ENCODE peak calls at places on chromosomes 2 and 18, in seven cellular contexts. Q is Karpas-422; T is transverse colon; W is CD8-positive, alpha-beta T cell; K is AML-193; M is NCI-H1930; X is AG08396. S is an unnamed sample.

GRCh38 chr2:10284108-10284870 is 18.4 kb upstream of the HPCAL1 start:
- DNase-seq in M (no peak), W (no peak), T (no peak), X (no peak), Q (no peak), K (no peak), S (no peak)

GRCh38 chr2:88885679-88886402 is 194.4 kb downstream of the RPIA start:
- DNase-seq in Q (no peak), K (no peak), W (no peak), X (no peak), M (no peak), T (no peak), S (no peak)

GRCh38 chr2:54666131-54666637 is 57.3 kb upstream of the EML6 start:
- DNase-seq in W (no peak), K (no peak), M (no peak), Q (no peak), X (peak; percentile 51), T (no peak), S (peak; percentile 84)

GRCh38 chr2:227164745-227165350 is 424 bp downstream of the COL4A3 start:
- DNase-seq in X (no peak), T (peak; percentile 53), K (no peak), Q (peak; percentile 59), M (peak; percentile 53), W (no peak), S (no peak)

GRCh38 chr18:3177902-3178687 is 41.7 kb downstream of the MYOM1 start:
- DNase-seq in K (peak; percentile 97), X (no peak), W (peak; percentile 12), Q (peak; percentile 88), M (no peak), T (peak; percentile 63), S (peak; percentile 17)

GRCh38 chr2:28398101-28398834 is 5.6 kb downstream of the FOSL2 start:
- DNase-seq in W (no peak), T (no peak), Q (no peak), M (no peak), K (no peak), X (peak; percentile 29), S (peak; percentile 40)

GRCh38 chr18:23113576-23113975 is 21.7 kb upstream of the CABLES1 start:
- DNase-seq in T (no peak), Q (no peak), X (no peak), M (no peak), K (no peak), W (no peak), S (no peak)

GRCh38 chr2:208466920-208467298 is 60.3 kb downstream of the PTH2R start:
- DNase-seq in X (no peak), W (no peak), T (no peak), Q (no peak), K (no peak), M (no peak), S (no peak)

GRCh38 chr2:11343626-11344341 is 652 bp downstream of the ROCK2 start:
- DNase-seq in T (peak; percentile 67), K (no peak), Q (peak; percentile 78), W (peak; percentile 28), M (peak; percentile 44), X (peak; percentile 31), S (no peak)

S was measured in GM04504.